ENCODE peak calls at places on chromosomes 16 and 17, in six cellular contexts. K is cardiac muscle cell, N is neural progenitor cell, S is psoas muscle, F is esophagus squamous epithelium, M is K562. Y is an unnamed sample.
A peak's percentile ranks its signal among the peaks of the same experiment; 100 is the strongest.

GRCh38 chr16:2239231-2239675 is 3.0 kb downstream of the DNASE1L2 start:
- DNase-seq in K (no peak), N (no peak), S (no peak), F (no peak), M (no peak), Y (no peak)

GRCh38 chr17:21817791-21818364 is 125.6 kb downstream of the KCNJ18 start:
- DNase-seq in K (no peak), S (no peak), N (no peak), F (no peak), M (no peak), Y (no peak)

GRCh38 chr17:50541402-50541915 is 5.5 kb upstream of the SPATA20 start:
- DNase-seq in S (no peak), F (no peak), M (no peak), N (no peak), K (no peak), Y (no peak)

GRCh38 chr16:52621651-52622050 is 74.7 kb upstream of the TOX3 start:
- DNase-seq in F (no peak), K (no peak), M (no peak), S (no peak), N (no peak), Y (no peak)

GRCh38 chr16:47037396-47037745 is 63.9 kb upstream of the DNAJA2 start:
- DNase-seq in N (peak; percentile 48), M (no peak), S (no peak), K (peak; percentile 18), F (no peak), Y (peak; percentile 45)

GRCh38 chr17:73827627-73828241 is 183.5 kb upstream of the SDK2 start:
- DNase-seq in N (no peak), M (no peak), S (no peak), F (no peak), K (no peak), Y (no peak)

GRCh38 chr16:58515871-58516767 is 802 bp downstream of the SETD6 start:
- DNase-seq in S (peak; percentile 77), K (peak; percentile 37), N (peak; percentile 66), F (no peak), M (peak; percentile 68), Y (no peak)

GRCh38 chr16:73172621-73173312 is 124.8 kb upstream of the ZFHX3 start:
- DNase-seq in M (peak; percentile 32), K (peak; percentile 30), N (peak; percentile 52), S (peak; percentile 73), F (no peak), Y (peak; percentile 85)

GRCh38 chr16:66574081-66574480 is 5.2 kb upstream of the CMTM2 start:
- DNase-seq in N (no peak), K (no peak), F (no peak), M (no peak), S (no peak), Y (no peak)

GRCh38 chr17:68514809-68515208 is 2.6 kb downstream of the PRKAR1A start:
- DNase-seq in K (no peak), N (no peak), S (no peak), F (no peak), M (no peak), Y (no peak)

GRCh38 chr17:5947701-5948180 is 122.4 kb upstream of the WSCD1 start:
- DNase-seq in S (no peak), M (no peak), K (no peak), F (no peak), N (no peak), Y (no peak)

GRCh38 chr16:85716016-85716679 is 27.4 kb upstream of the GINS2 start:
- DNase-seq in S (no peak), K (no peak), F (no peak), N (no peak), M (no peak), Y (no peak)

GRCh38 chr16:85716680-85717038 is 27.9 kb upstream of the GINS2 start:
- DNase-seq in N (no peak), F (no peak), M (no peak), S (no peak), K (no peak), Y (no peak)

GRCh38 chr16:85718153-85718477 is 29.4 kb upstream of the GINS2 start:
- DNase-seq in K (no peak), M (no peak), F (no peak), S (no peak), N (no peak), Y (no peak)

GRCh38 chr16:85718682-85719081 is 29.9 kb upstream of the GINS2 start:
- DNase-seq in N (peak; percentile 59), F (no peak), S (no peak), K (peak; percentile 41), M (peak; percentile 68), Y (no peak)

GRCh38 chr16:85717393-85718152 is 28.8 kb upstream of the GINS2 start:
- DNase-seq in F (no peak), K (peak; percentile 87), S (peak; percentile 84), M (peak; percentile 78), N (peak; percentile 90), Y (peak; percentile 66)
- H3K4me1 ChIP-seq in F (peaks cover 43% of the 10 kb centered on the region), K (peaks cover 11% of the 10 kb centered on the region), S (peaks cover 26% of the 10 kb centered on the region), M (peaks cover 3% of the 10 kb centered on the region), N (peaks cover 32% of the 10 kb centered on the region), Y (no peaks in the 10 kb centered on the region)

GRCh38 chr17:17042851-17043667 is 802 bp downstream of the MPRIP start:
- DNase-seq in S (peak; percentile 60), M (no peak), F (no peak), K (peak; percentile 28), N (peak; percentile 45), Y (no peak)
- H3K4me1 ChIP-seq in S (peaks cover 55% of the 10 kb centered on the region), M (peaks cover 29% of the 10 kb centered on the region), F (peaks cover 70% of the 10 kb centered on the region), K (peaks cover 21% of the 10 kb centered on the region), N (peaks cover 24% of the 10 kb centered on the region), Y (peaks cover 17% of the 10 kb centered on the region)

DNA sequence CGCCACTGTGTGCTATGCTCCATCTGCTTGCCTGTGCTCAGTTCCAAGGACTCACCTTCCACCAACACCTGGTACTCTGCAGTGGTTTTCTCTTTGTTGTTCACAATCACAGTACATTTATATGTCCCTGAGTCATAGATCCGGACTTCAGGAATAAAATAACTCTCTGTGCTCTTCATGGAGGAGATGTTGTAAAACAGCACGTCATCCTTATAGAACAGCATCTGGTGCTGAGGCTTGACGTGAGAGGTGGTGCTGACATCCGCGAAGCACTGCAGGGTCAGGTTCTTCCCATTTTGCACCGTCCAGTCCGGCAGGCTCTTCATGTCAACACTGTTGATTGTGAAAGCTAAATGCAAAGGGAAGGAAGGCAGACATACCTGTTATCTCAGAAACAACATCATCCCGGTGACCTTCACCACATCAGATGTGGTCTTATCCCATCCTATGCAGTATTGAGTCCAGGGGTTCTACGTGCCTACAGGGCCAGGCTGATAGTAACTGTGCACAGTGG is 12.8 kb downstream of the PECAM1 start:
- DNase-seq in S (no peak), N (no peak), M (no peak), K (no peak), F (no peak), Y (no peak)
- H3K4me1 ChIP-seq in S (no peaks in the 10 kb centered on the region), N (no peaks in the 10 kb centered on the region), M (no peaks in the 10 kb centered on the region), K (no peaks in the 10 kb centered on the region), F (peaks cover 27% of the 10 kb centered on the region), Y (no peaks in the 10 kb centered on the region)

DNA sequence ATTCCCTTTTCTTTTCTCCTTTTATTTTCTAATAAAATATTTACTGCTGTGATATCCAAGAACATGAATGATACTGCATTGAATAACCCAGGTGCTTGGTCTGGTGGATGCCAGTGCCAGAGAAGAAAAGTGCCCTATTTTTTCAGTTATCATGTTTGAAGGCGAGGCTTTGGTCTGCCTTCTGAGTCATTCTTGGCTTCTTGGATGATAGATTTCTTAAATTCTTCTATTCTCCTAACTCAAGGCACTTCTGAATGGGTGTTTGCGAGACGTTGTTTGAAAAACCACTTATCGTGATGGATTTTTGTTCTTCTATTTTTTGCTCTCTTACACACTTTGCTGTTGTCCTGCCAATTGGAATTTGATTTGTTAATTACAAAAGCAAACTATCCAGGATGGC is 66.7 kb downstream of the FTO start:
- DNase-seq in N (no peak), S (no peak), F (no peak), M (no peak), K (no peak), Y (no peak)
- H3K4me1 ChIP-seq in N (peaks cover 41% of the 10 kb centered on the region), S (peaks cover 27% of the 10 kb centered on the region), F (peaks cover 86% of the 10 kb centered on the region), M (peaks cover 5% of the 10 kb centered on the region), K (peaks cover 64% of the 10 kb centered on the region), Y (peaks cover 4% of the 10 kb centered on the region)

Y was measured in uterus.